ENCODE peak calls at places on chromosomes 12 and 14, in four cellular contexts. W is PC-9, C is stomach, M is gastrocnemius medialis. L is an unnamed sample. For H3K36me3, the result is how much of the 10 kb centered on the place peaks cover.

GRCh38 chr14:89537911-89538310 is 120.9 kb upstream of the FOXN3 start:
- DNase-seq in W (no peak), C (no peak), M (no peak), L (no peak)

GRCh38 chr14:77111021-77111420 is 13.0 kb downstream of the CIPC start:
- DNase-seq in W (peak), C (peak), M (no peak), L (no peak)

GRCh38 chr14:69366761-69367160 is 31.3 kb downstream of the ERH start:
- DNase-seq in W (no peak), C (no peak), M (no peak), L (no peak)

GRCh38 chr12:29589852-29590251 is 92.4 kb upstream of the OVCH1 start:
- DNase-seq in W (no peak), C (no peak), M (no peak), L (no peak)

GRCh38 chr12:42473130-42473529 is 116.4 kb downstream of the PRICKLE1 start:
- DNase-seq in W (no peak), C (no peak), M (no peak), L (no peak)

GRCh38 chr14:96748371-96748770 is 48.8 kb upstream of the VRK1 start:
- DNase-seq in W (no peak), C (no peak), M (no peak), L (no peak)

GRCh38 chr12:50924131-50924438 is 28.3 kb upstream of the HIGD1C start:
- DNase-seq in W (no peak), C (no peak), M (no peak), L (no peak)

GRCh38 chr12:62543741-62544140 is 77.1 kb downstream of the MON2 start:
- DNase-seq in W (no peak), C (no peak), M (no peak), L (no peak)

GRCh38 chr12:121464331-121464730 is 64.4 kb downstream of the RNF34 start:
- DNase-seq in W (no peak), C (no peak), M (no peak), L (no peak)

GRCh38 chr12:54890339-54890738 is 36.0 kb downstream of the MUCL1 start:
- DNase-seq in W (no peak), C (no peak), M (no peak), L (no peak)

GRCh38 chr12:131459666-131460365 is 251.1 kb upstream of the SFSWAP start:
- DNase-seq in W (no peak), C (peak), M (no peak), L (no peak)

GRCh38 chr12:6233121-6233971 is 33.1 kb downstream of the CD9 start:
- DNase-seq in W (no peak), C (no peak), M (peak), L (peak)

GRCh38 chr12:49288412-49288853 is 6.5 kb upstream of the PRPH start:
- DNase-seq in W (peak), C (peak), M (no peak), L (no peak)

GRCh38 chr14:100030441-100031153 is 34.6 kb upstream of the EVL start:
- DNase-seq in W (no peak), C (no peak), M (no peak), L (no peak)

GRCh38 chr12:12482150-12482761 is 80.4 kb downstream of the DUSP16 start:
- DNase-seq in W (no peak), C (no peak), M (no peak), L (no peak)

GRCh38 chr12:103830025-103830725 is 10.9 kb downstream of the NT5DC3 start:
- DNase-seq in W (no peak), C (no peak), M (no peak), L (no peak)

GRCh38 chr12:96422192-96422591 is 22.0 kb upstream of the CDK17 start:
- DNase-seq in W (no peak), C (no peak), M (no peak), L (no peak)

GRCh38 chr12:96502477-96502876 is 13.1 kb downstream of the CFAP54 start:
- DNase-seq in W (no peak), C (no peak), M (no peak), L (no peak)

GRCh38 chr12:13268606-13269005 is 72.1 kb downstream of the EMP1 start:
- DNase-seq in W (no peak), C (no peak), M (no peak), L (no peak)

GRCh38 chr12:21647179-21647578 is 10.5 kb downstream of the LDHB start:
- DNase-seq in W (no peak), C (no peak), M (no peak), L (no peak)
- H3K36me3 ChIP-seq in W (half or more), C (half or more), M (under half), L (under half)

DNA sequence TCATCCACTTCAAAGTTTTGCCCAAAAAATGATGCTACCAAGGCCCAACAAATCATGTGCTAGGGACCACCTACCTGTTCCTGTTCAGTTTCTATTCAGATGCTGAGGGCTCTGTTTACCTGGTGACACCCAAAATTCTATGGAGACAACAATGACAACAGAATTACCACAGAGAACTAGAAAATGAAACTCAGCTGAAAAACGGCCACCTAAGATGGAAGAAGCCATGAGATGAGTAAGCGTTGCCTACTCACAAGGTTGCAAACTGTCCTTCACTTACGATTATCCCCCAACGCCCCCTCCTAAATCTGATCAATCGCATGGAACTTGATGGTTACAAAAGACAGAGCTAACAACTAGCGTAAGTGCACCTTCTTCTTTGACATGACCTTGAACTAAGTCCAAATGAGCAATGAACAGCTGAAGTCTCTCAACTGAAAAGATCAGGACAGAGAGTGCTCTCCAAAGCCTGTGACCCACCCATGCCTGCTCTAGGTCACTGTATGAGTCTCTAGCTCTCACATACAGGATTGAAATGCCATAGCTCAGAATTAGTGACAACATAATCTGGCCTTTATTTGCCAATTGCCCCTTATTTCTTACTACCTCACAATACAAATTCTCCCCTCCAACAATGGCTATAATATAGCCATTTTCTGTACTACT is at the start of gene RNASE11:
- DNase-seq in W (no peak), C (no peak), M (no peak), L (no peak)
- H3K27ac ChIP-seq in W (no peak), C (no peak), M (no peak), L (no peak)

GRCh38 chr12:108382437-108382801 is 43.3 kb upstream of the CMKLR1 start:
- DNase-seq in W (no peak), C (no peak), M (no peak), L (no peak)
- H3K36me3 ChIP-seq in W (under half), C (under half), M (under half), L (under half)

GRCh38 chr12:75707983-75708382 is 196.6 kb upstream of the KRR1 start:
- DNase-seq in W (no peak), C (no peak), M (no peak), L (no peak)

GRCh38 chr12:75704208-75704607 is 192.8 kb upstream of the KRR1 start:
- DNase-seq in W (no peak), C (no peak), M (no peak), L (no peak)

GRCh38 chr12:75706786-75707605 is 195.6 kb upstream of the KRR1 start:
- DNase-seq in W (no peak), C (no peak), M (no peak), L (no peak)

GRCh38 chr12:75704664-75705063 is 193.3 kb upstream of the KRR1 start:
- DNase-seq in W (no peak), C (no peak), M (no peak), L (no peak)

DNA sequence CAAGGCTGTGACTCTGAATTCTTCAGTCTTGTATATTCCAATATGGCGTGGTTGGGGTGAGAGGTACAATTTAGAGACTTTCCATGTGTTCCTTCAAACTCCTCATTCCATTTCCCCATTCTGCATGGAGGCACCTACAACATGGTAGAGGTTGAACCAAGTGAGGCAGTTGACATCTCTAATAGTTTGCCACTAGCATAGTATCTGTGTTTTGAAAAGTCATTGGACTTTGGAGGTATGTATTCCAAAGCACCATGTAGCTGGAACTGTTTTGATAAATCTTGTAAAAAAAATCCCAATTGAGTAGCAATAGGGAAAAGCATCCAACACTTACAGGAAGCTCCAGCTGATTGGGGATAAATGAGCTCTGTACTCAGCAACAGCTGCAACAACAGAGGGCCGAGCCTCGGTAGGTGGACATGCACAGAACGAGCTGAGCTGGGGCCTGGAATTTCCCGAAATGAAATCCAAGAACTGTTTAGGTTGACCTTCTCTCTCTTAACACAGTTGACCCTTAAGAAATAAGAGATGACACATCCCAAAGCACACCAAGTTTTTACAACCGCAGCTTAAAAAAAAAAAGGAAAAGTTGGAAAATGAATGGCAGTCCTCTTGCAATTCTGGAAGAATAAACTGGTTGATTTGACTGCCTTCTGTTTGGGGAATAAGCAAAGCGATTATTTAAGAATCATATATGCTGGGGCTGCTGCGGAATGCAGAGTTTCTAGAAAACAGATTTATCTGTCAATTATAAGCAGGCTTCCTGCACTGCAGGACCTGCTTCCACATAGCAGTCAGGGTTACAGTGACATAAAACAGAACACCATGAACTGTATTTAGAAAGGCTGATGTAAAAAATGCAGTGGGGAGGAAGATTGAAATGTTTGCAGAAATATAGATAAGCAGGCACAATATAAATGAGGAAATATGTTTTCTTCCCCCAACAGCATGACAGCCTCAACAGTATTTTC is 194.6 kb upstream of the KRR1 start:
- DNase-seq in W (no peak), C (no peak), M (no peak), L (peak)
- H3K27ac ChIP-seq in W (no peak), C (peak), M (peak), L (peak)

GRCh38 chr14:36289954-36290353 is 30.5 kb downstream of the MBIP start:
- DNase-seq in W (no peak), C (no peak), M (no peak), L (no peak)
- H3K36me3 ChIP-seq in W (under half), C (under half), M (under half), L (under half)

GRCh38 chr14:23557521-23557920 is 1.4 kb downstream of the THTPA start:
- DNase-seq in W (no peak), C (no peak), M (no peak), L (no peak)
- H3K27ac ChIP-seq in W (no peak), C (peak), M (peak), L (no peak)

GRCh38 chr14:102952276-102952675 is 29.8 kb downstream of the AMN start:
- DNase-seq in W (no peak), C (no peak), M (no peak), L (no peak)

GRCh38 chr14:102953100-102953499 is 30.6 kb downstream of the AMN start:
- DNase-seq in W (no peak), C (no peak), M (no peak), L (no peak)

GRCh38 chr14:102951799-102952198 is 29.3 kb downstream of the AMN start:
- DNase-seq in W (no peak), C (no peak), M (no peak), L (no peak)

GRCh38 chr14:102955636-102956035 is 33.2 kb downstream of the AMN start:
- DNase-seq in W (no peak), C (no peak), M (no peak), L (no peak)

GRCh38 chr14:102954081-102954789 is 31.8 kb downstream of the AMN start:
- DNase-seq in W (no peak), C (no peak), M (no peak), L (no peak)
- H3K36me3 ChIP-seq in W (half or more), C (half or more), M (under half), L (half or more)

GRCh38 chr12:124318336-124319020 is 23.6 kb downstream of the RFLNA start:
- DNase-seq in W (no peak), C (no peak), M (no peak), L (no peak)
- H3K27ac ChIP-seq in W (no peak), C (no peak), M (no peak), L (no peak)

GRCh38 chr12:120447992-120448391 is 1.7 kb downstream of the GATC start:
- DNase-seq in W (no peak), C (no peak), M (no peak), L (no peak)
- H3K36me3 ChIP-seq in W (under half), C (half or more), M (under half), L (half or more)

DNA sequence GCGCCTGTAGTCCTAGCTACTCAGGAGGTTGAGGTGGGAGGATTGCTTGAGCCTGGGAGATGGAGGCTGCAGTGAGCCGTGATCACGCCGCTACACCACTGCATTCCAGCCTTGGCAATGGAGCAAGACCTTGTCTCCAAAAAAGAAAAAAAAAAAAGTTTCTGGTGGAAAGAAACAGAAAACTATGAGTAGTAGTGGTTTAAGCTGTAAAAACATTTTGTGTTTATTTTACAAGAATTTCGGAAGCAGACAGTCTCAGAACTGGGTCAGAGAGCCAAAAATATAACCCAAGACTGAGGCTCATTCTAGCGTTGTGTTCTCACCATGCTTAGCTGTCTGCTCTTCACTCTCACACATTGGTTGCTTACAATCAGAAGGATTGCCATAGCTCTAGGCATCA is 117.8 kb upstream of the RASSF8 start:
- DNase-seq in W (no peak), C (no peak), M (no peak), L (no peak)
- H3K27ac ChIP-seq in W (no peak), C (no peak), M (no peak), L (no peak)

L was measured in heart right ventricle.